ENCODE peak calls at places on chromosomes 7 and 10, in seven cellular contexts. One of them, this sample, is unnamed.

GRCh38 chr7:106659963-106660861 is 746 bp downstream of the CCDC71L start:
- DNase-seq in neural progenitor cell: peak; percentile 91
- DNase-seq in fibroblast of pulmonary artery: peak; percentile 87
- DNase-seq in A549: peak; percentile 92
- DNase-seq in OCI-LY7: peak; percentile 89
- DNase-seq in body of pancreas: peak; percentile 77
- DNase-seq in epithelial cell of esophagus: peak; percentile 83
- DNase-seq in this sample: no peak

GRCh38 chr10:112332509-112333228 is 41.2 kb upstream of the ACSL5 start:
- DNase-seq in A549: no peak
- DNase-seq in fibroblast of pulmonary artery: no peak
- DNase-seq in neural progenitor cell: no peak
- DNase-seq in OCI-LY7: no peak
- DNase-seq in epithelial cell of esophagus: no peak
- DNase-seq in body of pancreas: peak; percentile 80
- DNase-seq in this sample: no peak

GRCh38 chr10:66180651-66181318 is 745.1 kb upstream of the LRRTM3 start:
- DNase-seq in epithelial cell of esophagus: peak; percentile 65
- DNase-seq in body of pancreas: peak; percentile 28
- DNase-seq in A549: peak; percentile 16
- DNase-seq in OCI-LY7: peak; percentile 70
- DNase-seq in fibroblast of pulmonary artery: peak; percentile 79
- DNase-seq in neural progenitor cell: peak; percentile 66
- DNase-seq in this sample: peak; percentile 37

GRCh38 chr10:132298038-132298935 is 9.5 kb downstream of the STK32C start:
- DNase-seq in epithelial cell of esophagus: no peak
- DNase-seq in fibroblast of pulmonary artery: no peak
- DNase-seq in OCI-LY7: no peak
- DNase-seq in neural progenitor cell: peak; percentile 57
- DNase-seq in A549: no peak
- DNase-seq in body of pancreas: no peak
- DNase-seq in this sample: no peak

GRCh38 chr7:30465342-30466170 is 13.0 kb downstream of the NOD1 start:
- DNase-seq in epithelial cell of esophagus: no peak
- DNase-seq in neural progenitor cell: no peak
- DNase-seq in A549: no peak
- DNase-seq in OCI-LY7: no peak
- DNase-seq in body of pancreas: no peak
- DNase-seq in fibroblast of pulmonary artery: peak; percentile 36
- DNase-seq in this sample: no peak

GRCh38 chr10:70462349-70462984 is 16.1 kb upstream of the PALD1 start:
- DNase-seq in epithelial cell of esophagus: no peak
- DNase-seq in fibroblast of pulmonary artery: no peak
- DNase-seq in OCI-LY7: no peak
- DNase-seq in neural progenitor cell: peak; percentile 1
- DNase-seq in A549: no peak
- DNase-seq in body of pancreas: peak; percentile 92
- DNase-seq in this sample: no peak

GRCh38 chr7:106757846-106758245 is 96.9 kb upstream of the CCDC71L start:
- DNase-seq in neural progenitor cell: no peak
- DNase-seq in OCI-LY7: no peak
- DNase-seq in A549: no peak
- DNase-seq in fibroblast of pulmonary artery: peak; percentile 59
- DNase-seq in epithelial cell of esophagus: peak; percentile 38
- DNase-seq in body of pancreas: no peak
- DNase-seq in this sample: no peak

GRCh38 chr7:163298-163695 is 29.1 kb upstream of the FAM20C start:
- DNase-seq in A549: no peak
- DNase-seq in body of pancreas: no peak
- DNase-seq in fibroblast of pulmonary artery: no peak
- DNase-seq in OCI-LY7: no peak
- DNase-seq in epithelial cell of esophagus: no peak
- DNase-seq in neural progenitor cell: no peak
- DNase-seq in this sample: no peak

GRCh38 chr10:93386496-93387369 is 95.4 kb downstream of the MYOF start:
- DNase-seq in epithelial cell of esophagus: no peak
- DNase-seq in body of pancreas: no peak
- DNase-seq in neural progenitor cell: no peak
- DNase-seq in fibroblast of pulmonary artery: no peak
- DNase-seq in OCI-LY7: no peak
- DNase-seq in A549: no peak
- DNase-seq in this sample: no peak

GRCh38 chr7:122886357-122887081 is at the start of gene CADPS2:
- DNase-seq in fibroblast of pulmonary artery: peak; percentile 87
- DNase-seq in epithelial cell of esophagus: peak; percentile 63
- DNase-seq in OCI-LY7: no peak
- DNase-seq in body of pancreas: peak; percentile 92
- DNase-seq in neural progenitor cell: peak; percentile 92
- DNase-seq in A549: peak; percentile 73
- DNase-seq in this sample: peak; percentile 45

GRCh38 chr10:21144047-21144446 is 246.9 kb upstream of the NEBL start:
- DNase-seq in neural progenitor cell: no peak
- DNase-seq in epithelial cell of esophagus: peak; percentile 60
- DNase-seq in body of pancreas: no peak
- DNase-seq in A549: no peak
- DNase-seq in fibroblast of pulmonary artery: no peak
- DNase-seq in OCI-LY7: no peak
- DNase-seq in this sample: no peak

GRCh38 chr10:12849351-12850181 is 151.9 kb downstream of the CCDC3 start:
- DNase-seq in fibroblast of pulmonary artery: peak; percentile 14
- DNase-seq in OCI-LY7: no peak
- DNase-seq in epithelial cell of esophagus: peak; percentile 89
- DNase-seq in body of pancreas: no peak
- DNase-seq in neural progenitor cell: no peak
- DNase-seq in A549: no peak
- DNase-seq in this sample: no peak

GRCh38 chr10:95531041-95531809 is 29.9 kb downstream of the SORBS1 start:
- DNase-seq in body of pancreas: no peak
- DNase-seq in OCI-LY7: no peak
- DNase-seq in epithelial cell of esophagus: no peak
- DNase-seq in fibroblast of pulmonary artery: no peak
- DNase-seq in neural progenitor cell: no peak
- DNase-seq in A549: no peak
- DNase-seq in this sample: no peak

GRCh38 chr10:61964949-61965693 is 63.6 kb downstream of the ARID5B start:
- DNase-seq in epithelial cell of esophagus: no peak
- DNase-seq in body of pancreas: no peak
- DNase-seq in OCI-LY7: no peak
- DNase-seq in neural progenitor cell: no peak
- DNase-seq in A549: no peak
- DNase-seq in fibroblast of pulmonary artery: no peak
- DNase-seq in this sample: no peak

GRCh38 chr7:55234408-55234807 is 130.7 kb upstream of the LANCL2 start:
- DNase-seq in epithelial cell of esophagus: no peak
- DNase-seq in OCI-LY7: no peak
- DNase-seq in neural progenitor cell: no peak
- DNase-seq in fibroblast of pulmonary artery: no peak
- DNase-seq in body of pancreas: no peak
- DNase-seq in A549: no peak
- DNase-seq in this sample: no peak

GRCh38 chr7:34900891-34901493 is 136.3 kb downstream of the DPY19L1 start:
- DNase-seq in A549: no peak
- DNase-seq in neural progenitor cell: peak; percentile 47
- DNase-seq in fibroblast of pulmonary artery: peak; percentile 13
- DNase-seq in OCI-LY7: peak; percentile 1
- DNase-seq in body of pancreas: no peak
- DNase-seq in epithelial cell of esophagus: peak; percentile 12
- DNase-seq in this sample: no peak

GRCh38 chr7:48035967-48036478 is 680 bp downstream of the C7orf57 start:
- DNase-seq in epithelial cell of esophagus: peak; percentile 19
- DNase-seq in OCI-LY7: no peak
- DNase-seq in fibroblast of pulmonary artery: peak; percentile 29
- DNase-seq in neural progenitor cell: peak; percentile 65
- DNase-seq in body of pancreas: peak; percentile 43
- DNase-seq in A549: no peak
- DNase-seq in this sample: no peak

GRCh38 chr10:71225291-71226058 is 13.1 kb downstream of the UNC5B start:
- DNase-seq in A549: no peak
- DNase-seq in fibroblast of pulmonary artery: no peak
- DNase-seq in body of pancreas: peak; percentile 51
- DNase-seq in OCI-LY7: no peak
- DNase-seq in neural progenitor cell: no peak
- DNase-seq in epithelial cell of esophagus: no peak
- DNase-seq in this sample: no peak

GRCh38 chr10:45422862-45423659 is 49.0 kb downstream of the ALOX5 start:
- DNase-seq in OCI-LY7: no peak
- DNase-seq in epithelial cell of esophagus: no peak
- DNase-seq in body of pancreas: no peak
- DNase-seq in fibroblast of pulmonary artery: no peak
- DNase-seq in A549: no peak
- DNase-seq in neural progenitor cell: no peak
- DNase-seq in this sample: no peak

GRCh38 chr10:45420453-45421192 is 46.6 kb downstream of the ALOX5 start:
- DNase-seq in fibroblast of pulmonary artery: peak; percentile 84
- DNase-seq in epithelial cell of esophagus: peak; percentile 52
- DNase-seq in body of pancreas: peak; percentile 98
- DNase-seq in OCI-LY7: peak; percentile 72
- DNase-seq in neural progenitor cell: no peak
- DNase-seq in A549: no peak
- DNase-seq in this sample: peak; percentile 48

GRCh38 chr10:45421231-45422097 is 47.4 kb downstream of the ALOX5 start:
- DNase-seq in body of pancreas: peak; percentile 25
- DNase-seq in neural progenitor cell: peak; percentile 0
- DNase-seq in OCI-LY7: no peak
- DNase-seq in epithelial cell of esophagus: no peak
- DNase-seq in fibroblast of pulmonary artery: no peak
- DNase-seq in A549: no peak
- DNase-seq in this sample: no peak

GRCh38 chr10:45423976-45424499 is 50.0 kb downstream of the ALOX5 start:
- DNase-seq in OCI-LY7: no peak
- DNase-seq in fibroblast of pulmonary artery: no peak
- DNase-seq in neural progenitor cell: peak; percentile 1
- DNase-seq in epithelial cell of esophagus: no peak
- DNase-seq in body of pancreas: no peak
- DNase-seq in A549: no peak
- DNase-seq in this sample: no peak

DNA sequence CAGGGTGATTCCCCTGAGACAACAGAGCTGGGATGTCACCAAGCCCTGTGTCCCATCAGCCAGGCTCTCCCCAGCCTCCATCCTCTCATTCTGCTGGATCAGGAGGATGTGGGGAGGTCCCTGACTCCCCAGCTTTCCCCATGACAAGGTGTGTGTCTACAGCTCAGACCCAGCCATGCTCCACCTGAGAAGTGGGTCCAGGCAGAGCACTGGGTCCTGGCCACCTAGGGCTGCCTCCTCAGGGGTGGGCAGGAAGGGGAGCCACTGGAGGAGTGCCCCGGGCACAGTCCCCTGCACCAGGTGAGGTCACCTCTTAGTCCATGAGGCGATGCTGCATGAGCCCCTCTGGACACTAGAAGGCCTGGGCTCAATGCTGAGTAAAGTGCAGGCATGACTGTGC is 48.2 kb downstream of the ALOX5 start:
- DNase-seq in epithelial cell of esophagus: no peak
- DNase-seq in A549: no peak
- DNase-seq in body of pancreas: no peak
- DNase-seq in OCI-LY7: no peak
- DNase-seq in neural progenitor cell: no peak
- DNase-seq in fibroblast of pulmonary artery: no peak
- DNase-seq in this sample: no peak
- H3K4me3 ChIP-seq in epithelial cell of esophagus: no peak overlapping the region
- H3K4me3 ChIP-seq in A549: no peak overlapping the region
- H3K4me3 ChIP-seq in body of pancreas: no peak overlapping the region
- H3K4me3 ChIP-seq in OCI-LY7: no peak overlapping the region
- H3K4me3 ChIP-seq in neural progenitor cell: no peak overlapping the region
- H3K4me3 ChIP-seq in fibroblast of pulmonary artery: no peak overlapping the region
- H3K4me3 ChIP-seq in this sample: no peak overlapping the region

GRCh38 chr10:77603529-77603927 is 34.1 kb downstream of the KCNMA1 start:
- DNase-seq in neural progenitor cell: no peak
- DNase-seq in A549: no peak
- DNase-seq in body of pancreas: no peak
- DNase-seq in epithelial cell of esophagus: peak; percentile 23
- DNase-seq in fibroblast of pulmonary artery: no peak
- DNase-seq in OCI-LY7: no peak
- DNase-seq in this sample: no peak

GRCh38 chr10:77604063-77604462 is 33.5 kb downstream of the KCNMA1 start:
- DNase-seq in neural progenitor cell: no peak
- DNase-seq in OCI-LY7: no peak
- DNase-seq in fibroblast of pulmonary artery: no peak
- DNase-seq in body of pancreas: no peak
- DNase-seq in A549: no peak
- DNase-seq in epithelial cell of esophagus: no peak
- DNase-seq in this sample: no peak

GRCh38 chr10:77601488-77601887 is 36.1 kb downstream of the KCNMA1 start:
- DNase-seq in fibroblast of pulmonary artery: no peak
- DNase-seq in epithelial cell of esophagus: no peak
- DNase-seq in neural progenitor cell: no peak
- DNase-seq in body of pancreas: peak; percentile 82
- DNase-seq in A549: no peak
- DNase-seq in OCI-LY7: no peak
- DNase-seq in this sample: no peak

GRCh38 chr10:77602913-77603528 is 34.6 kb downstream of the KCNMA1 start:
- DNase-seq in OCI-LY7: no peak
- DNase-seq in epithelial cell of esophagus: no peak
- DNase-seq in fibroblast of pulmonary artery: no peak
- DNase-seq in neural progenitor cell: no peak
- DNase-seq in A549: no peak
- DNase-seq in body of pancreas: no peak
- DNase-seq in this sample: no peak

GRCh38 chr10:77602231-77602912 is 35.2 kb downstream of the KCNMA1 start:
- DNase-seq in OCI-LY7: no peak
- DNase-seq in A549: no peak
- DNase-seq in epithelial cell of esophagus: no peak
- DNase-seq in body of pancreas: no peak
- DNase-seq in fibroblast of pulmonary artery: no peak
- DNase-seq in neural progenitor cell: no peak
- DNase-seq in this sample: no peak
- TF ChIP-seq CTCF in OCI-LY7: no peak
- TF ChIP-seq CTCF in A549: no peak
- TF ChIP-seq CTCF in epithelial cell of esophagus: no peak
- TF ChIP-seq CTCF in body of pancreas: no peak
- TF ChIP-seq CTCF in fibroblast of pulmonary artery: no peak
- TF ChIP-seq CTCF in neural progenitor cell: peak; percentile 26
- TF ChIP-seq CTCF in this sample: no peak

GRCh38 chr7:150451097-150451793 is 815 bp downstream of the GIMAP8 start:
- DNase-seq in OCI-LY7: no peak
- DNase-seq in epithelial cell of esophagus: no peak
- DNase-seq in fibroblast of pulmonary artery: no peak
- DNase-seq in A549: no peak
- DNase-seq in body of pancreas: no peak
- DNase-seq in neural progenitor cell: no peak
- DNase-seq in this sample: no peak
- H3K4me3 ChIP-seq in OCI-LY7: no peak overlapping the region
- H3K4me3 ChIP-seq in epithelial cell of esophagus: no peak overlapping the region
- H3K4me3 ChIP-seq in fibroblast of pulmonary artery: no peak overlapping the region
- H3K4me3 ChIP-seq in A549: no peak overlapping the region
- H3K4me3 ChIP-seq in body of pancreas: no peak overlapping the region
- H3K4me3 ChIP-seq in neural progenitor cell: no peak overlapping the region
- H3K4me3 ChIP-seq in this sample: no peak overlapping the region

DNA sequence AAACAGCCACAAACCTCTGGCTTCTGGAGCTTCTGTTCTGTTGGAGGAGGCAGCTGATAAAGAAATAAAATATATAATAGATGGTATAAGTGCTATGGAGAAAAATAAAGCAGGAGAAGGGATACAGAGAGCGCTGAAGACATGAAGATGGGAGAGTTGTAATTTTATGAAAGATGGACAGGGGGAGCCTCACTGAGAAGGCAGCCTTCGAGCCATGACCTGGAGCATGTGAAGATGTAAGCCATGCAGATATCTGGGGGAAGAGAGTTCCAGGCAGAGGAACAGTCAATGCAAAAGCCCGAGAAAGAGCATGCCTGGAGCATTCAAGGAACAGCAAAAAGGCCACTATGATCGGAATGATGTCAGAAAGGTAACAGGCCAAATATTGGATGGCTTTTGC is 187.5 kb downstream of the KIAA1217 start:
- DNase-seq in OCI-LY7: no peak
- DNase-seq in body of pancreas: no peak
- DNase-seq in A549: no peak
- DNase-seq in epithelial cell of esophagus: no peak
- DNase-seq in fibroblast of pulmonary artery: no peak
- DNase-seq in neural progenitor cell: no peak
- DNase-seq in this sample: no peak
- TF ChIP-seq CTCF in OCI-LY7: no peak
- TF ChIP-seq CTCF in body of pancreas: no peak
- TF ChIP-seq CTCF in A549: no peak
- TF ChIP-seq CTCF in epithelial cell of esophagus: peak; percentile 15
- TF ChIP-seq CTCF in fibroblast of pulmonary artery: peak; percentile 19
- TF ChIP-seq CTCF in neural progenitor cell: peak; percentile 24
- TF ChIP-seq CTCF in this sample: peak; percentile 43

This sample was measured in epithelial cell of proximal tubule.